ENCODE peak calls at places on chromosomes 1 and 21, in nine cellular contexts. B is brain microvascular endothelial cell, L is choroid plexus epithelial cell, E is HFF-Myc, H is kidney, S is endodermal cell, N is cardiac muscle cell, C is tibial artery, Q is HCT116. M is an unnamed sample.

GRCh38 chr1:41418868-41419583 is 57.8 kb downstream of the FOXO6 start:
- DNase-seq in B (peak), L (peak), E (peak), H (peak), S (peak), N (peak), C (peak), Q (peak), M (no peak)

GRCh38 chr1:51906306-51907078 is 28.0 kb upstream of the NRDC start:
- DNase-seq in B (no peak), L (peak), E (peak), H (no peak), S (no peak), N (peak), C (no peak), Q (no peak), M (no peak)

GRCh38 chr1:79859212-79859948 is 852.9 kb upstream of the ADGRL4 start:
- DNase-seq in B (peak), L (peak), E (peak), H (no peak), S (no peak), N (peak), C (no peak), Q (no peak), M (no peak)

GRCh38 chr1:234683856-234684632 is 74.1 kb upstream of the IRF2BP2 start:
- DNase-seq in B (peak), L (peak), E (no peak), H (no peak), S (peak), N (peak), C (peak), Q (peak), M (no peak)

GRCh38 chr1:147334292-147334691 is 91.8 kb downstream of the CHD1L start:
- DNase-seq in B (no peak), L (peak), E (no peak), H (no peak), S (no peak), N (peak), C (no peak), Q (no peak), M (no peak)

GRCh38 chr21:15839601-15840000 is 109.8 kb downstream of the USP25 start:
- DNase-seq in B (no peak), L (no peak), E (no peak), H (no peak), S (no peak), N (peak), C (no peak), Q (no peak), M (no peak)

GRCh38 chr1:52814465-52814864 is 28.1 kb upstream of the ZYG11A start:
- DNase-seq in B (no peak), L (peak), E (no peak), H (no peak), S (no peak), N (no peak), C (no peak), Q (peak), M (no peak)

GRCh38 chr1:179714159-179714558 is 28.9 kb upstream of the FAM163A start:
- DNase-seq in B (no peak), L (no peak), E (no peak), H (no peak), S (no peak), N (no peak), C (no peak), Q (no peak), M (no peak)

GRCh38 chr1:246301553-246302250 is 205.4 kb downstream of the SMYD3 start:
- DNase-seq in B (no peak), L (no peak), E (no peak), H (no peak), S (no peak), N (no peak), C (no peak), Q (no peak), M (no peak)

GRCh38 chr1:56803561-56804156 is 15.5 kb downstream of the FYB2 start:
- DNase-seq in B (no peak), L (peak), E (peak), H (no peak), S (peak), N (peak), C (no peak), Q (peak), M (no peak)

GRCh38 chr1:225691377-225691776 is 38.5 kb upstream of the ENAH start:
- DNase-seq in B (peak), L (peak), E (no peak), H (no peak), S (no peak), N (no peak), C (no peak), Q (no peak), M (no peak)

GRCh38 chr1:8374812-8375211 is 56.9 kb downstream of the SLC45A1 start:
- DNase-seq in B (peak), L (peak), E (no peak), H (no peak), S (peak), N (peak), C (no peak), Q (peak), M (no peak)

GRCh38 chr1:163201906-163202305 is 810 bp downstream of the RGS5 start:
- DNase-seq in B (no peak), L (no peak), E (no peak), H (no peak), S (no peak), N (no peak), C (no peak), Q (no peak), M (no peak)

GRCh38 chr1:31769720-31770390 is 5.7 kb upstream of the ADGRB2 start:
- DNase-seq in B (no peak), L (no peak), E (no peak), H (no peak), S (no peak), N (no peak), C (no peak), Q (no peak), M (no peak)

GRCh38 chr1:234040446-234041317 is 136.2 kb downstream of the SLC35F3 start:
- DNase-seq in B (no peak), L (no peak), E (no peak), H (no peak), S (no peak), N (no peak), C (no peak), Q (no peak), M (no peak)

GRCh38 chr1:236844499-236845271 is 49.6 kb downstream of the MTR start:
- DNase-seq in B (peak), L (peak), E (no peak), H (no peak), S (no peak), N (peak), C (no peak), Q (no peak), M (no peak)

GRCh38 chr1:999797-1000356 is at the start of gene HES4:
- DNase-seq in B (peak), L (peak), E (no peak), H (peak), S (peak), N (peak), C (peak), Q (peak), M (no peak)

GRCh38 chr1:163315773-163316374 is 5.9 kb upstream of the NUF2 start:
- DNase-seq in B (peak), L (peak), E (no peak), H (no peak), S (peak), N (peak), C (peak), Q (no peak), M (no peak)

GRCh38 chr1:32307313-32307712 is 15.4 kb downstream of the HDAC1 start:
- DNase-seq in B (peak), L (peak), E (no peak), H (no peak), S (no peak), N (peak), C (no peak), Q (no peak), M (no peak)

GRCh38 chr1:155967410-155968400 is 10.6 kb downstream of the ARHGEF2 start:
- DNase-seq in B (no peak), L (no peak), E (no peak), H (peak), S (no peak), N (no peak), C (no peak), Q (no peak), M (no peak)

GRCh38 chr1:208511242-208511860 is 267.2 kb upstream of the PLXNA2 start:
- DNase-seq in B (no peak), L (no peak), E (no peak), H (no peak), S (no peak), N (no peak), C (no peak), Q (no peak), M (no peak)

GRCh38 chr1:21435646-21436487 is 4.1 kb upstream of the NBPF3 start:
- DNase-seq in B (no peak), L (no peak), E (no peak), H (peak), S (no peak), N (no peak), C (no peak), Q (no peak), M (no peak)

GRCh38 chr1:4345126-4345525 is 309.3 kb upstream of the AJAP1 start:
- DNase-seq in B (no peak), L (no peak), E (no peak), H (no peak), S (no peak), N (no peak), C (no peak), Q (no peak), M (no peak)

DNA sequence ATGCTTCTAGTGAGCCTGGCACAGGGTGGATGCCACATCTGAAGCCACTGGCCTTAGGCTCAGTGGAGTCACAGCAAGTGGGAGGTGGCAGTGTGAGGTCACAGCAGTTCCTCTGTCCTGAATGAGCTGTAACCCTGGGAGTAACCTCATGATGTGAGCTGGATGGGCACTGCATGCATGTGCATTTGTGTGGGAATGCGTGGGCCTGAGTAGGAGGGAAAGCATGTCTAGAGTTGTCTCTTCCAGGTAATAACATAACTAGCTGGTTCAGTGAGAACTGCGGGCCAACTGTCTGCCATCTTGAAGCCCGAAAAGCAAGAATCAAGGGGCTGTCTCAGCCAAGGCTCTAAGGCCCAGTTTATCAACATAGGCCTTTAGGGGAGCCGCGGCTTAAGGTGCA is 27.1 kb upstream of the HTR1D start:
- DNase-seq in B (no peak), L (no peak), E (no peak), H (no peak), S (no peak), N (no peak), C (no peak), Q (no peak), M (no peak)
- TF ChIP-seq CTCF in B (no peak), L (no peak), E (no peak), H (no peak), S (no peak), N (no peak), C (no peak), Q (no peak), M (no peak)

GRCh38 chr1:230091473-230092231 is 24.6 kb downstream of the GALNT2 start:
- DNase-seq in B (no peak), L (peak), E (no peak), H (no peak), S (no peak), N (no peak), C (no peak), Q (no peak), M (no peak)
- TF ChIP-seq CTCF in B (peak), L (peak), E (peak), H (no peak), S (peak), N (no peak), C (no peak), Q (no peak), M (no peak)

GRCh38 chr1:171740356-171740863 is 1.5 kb downstream of the VAMP4 start:
- DNase-seq in B (no peak), L (peak), E (no peak), H (no peak), S (no peak), N (no peak), C (no peak), Q (no peak), M (no peak)

GRCh38 chr1:171740987-171741871 is 636 bp downstream of the VAMP4 start:
- DNase-seq in B (peak), L (peak), E (no peak), H (no peak), S (peak), N (peak), C (peak), Q (no peak), M (no peak)

GRCh38 chr1:171743014-171743870 is 1.4 kb upstream of the VAMP4 start:
- DNase-seq in B (peak), L (peak), E (no peak), H (no peak), S (no peak), N (peak), C (peak), Q (no peak), M (no peak)

GRCh38 chr1:171742577-171742922 is 685 bp upstream of the VAMP4 start:
- DNase-seq in B (peak), L (peak), E (no peak), H (no peak), S (no peak), N (peak), C (peak), Q (no peak), M (no peak)

GRCh38 chr1:171741872-171742576 is at the start of gene VAMP4:
- DNase-seq in B (peak), L (peak), E (no peak), H (peak), S (peak), N (peak), C (peak), Q (peak), M (peak)
- TF ChIP-seq CTCF in B (no peak), L (no peak), E (no peak), H (no peak), S (no peak), N (no peak), C (no peak), Q (no peak), M (no peak)

DNA sequence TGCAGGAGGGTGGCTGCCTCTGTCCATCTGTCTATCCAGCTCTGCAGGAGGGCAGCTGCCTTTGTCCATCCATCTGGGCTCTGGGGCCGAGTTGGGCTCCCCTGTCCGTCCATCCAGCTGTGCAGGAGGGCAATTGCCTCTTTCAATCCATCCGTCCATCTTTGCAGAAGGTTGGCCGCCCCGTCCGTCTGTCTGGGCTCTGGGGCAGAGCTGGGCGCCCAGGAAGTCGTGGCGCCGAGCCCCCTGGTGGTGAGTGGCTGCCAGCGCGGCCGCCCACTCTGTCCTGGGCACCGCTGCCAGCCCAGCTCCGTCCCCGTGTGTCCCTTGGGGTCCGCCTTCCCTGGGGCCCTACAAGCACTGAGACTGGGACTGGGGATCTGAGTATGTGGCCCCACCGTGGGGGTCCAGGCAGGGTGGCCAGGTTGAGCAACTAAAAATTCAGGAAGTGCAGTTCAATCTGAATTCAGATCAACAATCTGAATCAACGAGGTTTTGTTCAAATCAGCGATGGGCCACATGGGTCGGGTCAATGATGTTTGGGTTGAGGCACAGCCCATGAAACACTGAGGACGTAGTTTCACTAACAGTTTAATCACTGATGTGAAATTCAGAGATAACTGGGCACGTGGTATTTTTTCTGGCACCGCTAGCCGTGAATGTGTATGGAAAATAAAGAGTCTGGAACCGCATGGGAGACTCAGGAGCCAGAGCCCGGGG is 99.1 kb upstream of the ACTRT2 start:
- DNase-seq in B (no peak), L (no peak), E (no peak), H (no peak), S (no peak), N (no peak), C (no peak), Q (peak), M (no peak)
- TF ChIP-seq CTCF in B (peak), L (no peak), E (no peak), H (peak), S (peak), N (peak), C (peak), Q (peak), M (peak)